ENCODE peak calls at places on chromosomes 7 and 10, in eight cellular contexts. D is ovary, X is esophagus squamous epithelium, A is prostate gland, W is stomach, N is HepG2, E is Peyer's patch, M is body of pancreas. J is an unnamed sample.

GRCh38 chr10:50224330-50224952 is 26.9 kb downstream of the ASAH2 start:
- DNase-seq in D (no peak), X (no peak), A (peak; percentile 25), W (peak; percentile 37), N (peak; percentile 77), E (no peak), M (peak; percentile 61), J (no peak)

GRCh38 chr10:43961523-43962345 is 313.1 kb upstream of the ZNF32 start:
- DNase-seq in D (peak; percentile 47), X (no peak), A (no peak), W (no peak), N (no peak), E (no peak), M (peak; percentile 42), J (peak; percentile 7)

GRCh38 chr10:67098460-67098859 is 172.6 kb downstream of the LRRTM3 start:
- DNase-seq in D (no peak), X (no peak), A (no peak), W (no peak), N (no peak), E (no peak), M (no peak), J (no peak)

GRCh38 chr7:142556745-142557144 is 192.5 kb upstream of the PRSS1 start:
- DNase-seq in D (no peak), X (no peak), A (peak; percentile 42), W (peak; percentile 38), N (peak; percentile 5), E (no peak), M (peak; percentile 73), J (peak; percentile 72)

GRCh38 chr10:110203500-110204455 is 3.6 kb upstream of the MXI1 start:
- DNase-seq in D (no peak), X (no peak), A (no peak), W (peak; percentile 56), N (no peak), E (no peak), M (no peak), J (no peak)

GRCh38 chr7:143452495-143452894 is 9.2 kb downstream of the TAS2R60 start:
- DNase-seq in D (no peak), X (no peak), A (no peak), W (no peak), N (no peak), E (no peak), M (no peak), J (no peak)

GRCh38 chr7:107148721-107149120 is 20.1 kb upstream of the HBP1 start:
- DNase-seq in D (no peak), X (no peak), A (no peak), W (no peak), N (no peak), E (no peak), M (no peak), J (no peak)

GRCh38 chr10:112887968-112888367 is 62.1 kb upstream of the TCF7L2 start:
- DNase-seq in D (no peak), X (no peak), A (no peak), W (no peak), N (no peak), E (no peak), M (no peak), J (no peak)

GRCh38 chr7:76268376-76268775 is 34.1 kb upstream of the HSPB1 start:
- DNase-seq in D (no peak), X (no peak), A (no peak), W (no peak), N (no peak), E (no peak), M (no peak), J (no peak)

GRCh38 chr10:70838270-70838669 is 22.5 kb downstream of the SGPL1 start:
- DNase-seq in D (no peak), X (no peak), A (no peak), W (no peak), N (no peak), E (no peak), M (no peak), J (no peak)

GRCh38 chr10:99590799-99591198 is 29.4 kb downstream of the SLC25A28 start:
- DNase-seq in D (no peak), X (no peak), A (no peak), W (no peak), N (no peak), E (no peak), M (no peak), J (no peak)

DNA sequence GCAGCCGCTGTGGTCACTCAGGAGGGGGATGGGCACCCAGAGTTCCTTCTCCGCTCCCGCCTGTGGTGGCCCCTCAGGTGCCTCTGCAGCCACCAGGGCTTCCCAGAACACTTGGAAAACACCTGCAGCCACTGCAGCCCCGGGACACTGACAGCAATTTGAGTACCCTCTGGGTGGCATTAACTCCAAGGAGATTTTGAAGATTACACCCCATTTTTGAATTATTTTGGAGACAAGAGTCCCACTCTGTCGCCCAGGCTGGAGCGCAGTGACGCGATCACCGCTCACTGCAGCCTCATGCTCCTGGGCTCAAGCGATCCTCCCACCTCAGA is 32.2 kb downstream of the IL15RA start:
- DNase-seq in D (peak; percentile 60), X (no peak), A (no peak), W (no peak), N (no peak), E (no peak), M (no peak), J (no peak)
- H3K4me3 ChIP-seq in D (peak overlapping the region; percentile 21), X (peak overlapping the region; percentile 60), A (no peak overlapping the region), W (peak overlapping the region; percentile 12), N (no peak overlapping the region), E (no peak overlapping the region), M (no peak overlapping the region), J (no peak overlapping the region)

GRCh38 chr10:23438547-23439451 is at the start of gene OTUD1:
- DNase-seq in D (peak; percentile 97), X (peak; percentile 80), A (peak; percentile 97), W (peak; percentile 98), N (peak; percentile 78), E (peak; percentile 96), M (peak; percentile 98), J (peak; percentile 99)
- TF ChIP-seq POLR2A in D (peak; percentile 61), X (peak; percentile 15), A (peak; percentile 77), W (no peak), N (peak; percentile 16), E (peak; percentile 77), M (peak; percentile 66), J (peak; percentile 34)

GRCh38 chr10:123860209-123860608 is 31.4 kb downstream of the CPXM2 start:
- DNase-seq in D (no peak), X (no peak), A (no peak), W (no peak), N (no peak), E (no peak), M (no peak), J (no peak)

GRCh38 chr10:123858907-123859650 is 32.5 kb downstream of the CPXM2 start:
- DNase-seq in D (no peak), X (no peak), A (no peak), W (no peak), N (no peak), E (no peak), M (no peak), J (no peak)

GRCh38 chr10:123857616-123858015 is 34.0 kb downstream of the CPXM2 start:
- DNase-seq in D (no peak), X (no peak), A (no peak), W (no peak), N (no peak), E (no peak), M (no peak), J (peak; percentile 60)

GRCh38 chr10:123859651-123860045 is 32.0 kb downstream of the CPXM2 start:
- DNase-seq in D (no peak), X (no peak), A (no peak), W (no peak), N (no peak), E (no peak), M (no peak), J (no peak)

GRCh38 chr10:123858039-123858740 is 33.4 kb downstream of the CPXM2 start:
- DNase-seq in D (no peak), X (no peak), A (no peak), W (no peak), N (no peak), E (no peak), M (no peak), J (no peak)
- TF ChIP-seq CTCF in D (no peak), X (no peak), A (no peak), W (no peak), N (no peak), E (no peak), M (no peak), J (no peak)

DNA sequence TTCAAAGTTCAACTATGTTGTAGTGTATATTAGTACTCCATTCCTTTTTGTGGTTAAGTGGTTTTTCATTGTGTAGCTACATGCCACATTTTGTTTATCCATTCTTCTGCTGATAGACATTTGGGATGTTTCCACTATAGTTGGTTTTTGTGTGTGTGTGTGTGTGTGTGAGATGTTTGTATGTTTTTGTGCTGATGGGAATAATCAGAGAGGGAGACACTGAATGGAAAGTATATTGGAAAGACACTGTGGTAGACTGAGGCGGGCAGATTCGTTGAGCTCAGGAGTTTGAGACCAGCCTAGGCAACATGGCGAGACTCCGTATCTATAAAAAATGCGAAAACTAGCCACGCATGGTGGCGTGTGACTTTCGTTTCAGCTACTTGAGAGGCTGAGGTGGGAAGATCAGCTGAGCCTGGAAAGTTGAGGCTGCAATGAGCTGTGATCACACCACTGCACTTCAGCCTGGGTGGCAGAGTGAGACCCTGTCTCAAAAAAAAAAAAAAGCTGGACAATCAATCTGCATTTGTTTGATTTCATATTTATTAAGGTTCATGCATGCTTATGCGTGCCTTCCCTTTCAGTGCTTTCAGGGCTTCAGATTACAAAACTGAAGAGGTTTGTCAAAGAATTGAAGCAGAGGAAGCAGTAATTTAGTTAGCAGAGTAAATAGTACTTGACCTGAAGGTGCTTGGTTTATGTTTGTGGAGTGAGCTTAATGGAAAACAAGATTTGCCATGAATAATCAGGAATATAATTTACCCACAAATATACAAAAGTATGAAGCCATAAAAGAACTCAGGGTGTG is 14.7 kb downstream of the SEC24C start:
- DNase-seq in D (no peak), X (no peak), A (no peak), W (no peak), N (no peak), E (no peak), M (no peak), J (no peak)
- H3K4me3 ChIP-seq in D (no peak overlapping the region), X (no peak overlapping the region), A (no peak overlapping the region), W (no peak overlapping the region), N (no peak overlapping the region), E (no peak overlapping the region), M (no peak overlapping the region), J (no peak overlapping the region)